ENCODE peak calls at places on chromosomes 12 and 14, in four cellular contexts. N is fibroblast of gingiva; C is stimulated activated CD4-positive, alpha-beta T cell treated with anti-CD3 and anti-CD28 coated beads, Interleukin-1b, Interleukin-23, amount 100 ng/mL, for 1 hour; T is CD8-positive, alpha-beta T cell. I is an unnamed sample.
A peak's percentile ranks its signal among the peaks of the same experiment; 100 is the strongest.

GRCh38 chr12:47755655-47756562 is 2.8 kb downstream of the RAPGEF3 start:
- DNase-seq in N (no peak), T (no peak), C (no peak), I (no peak)

GRCh38 chr12:113359133-113359938 is 949 bp downstream of the PLBD2 start:
- DNase-seq in N (peak; percentile 44), T (no peak), C (no peak), I (no peak)

GRCh38 chr14:33805593-33805992 is 145.3 kb downstream of the EGLN3 start:
- DNase-seq in N (no peak), T (no peak), C (no peak), I (no peak)

GRCh38 chr12:27631365-27631764 is 64.9 kb upstream of the REP15 start:
- DNase-seq in N (no peak), T (no peak), C (no peak), I (no peak)

GRCh38 chr12:102955926-102956737 is 1.3 kb upstream of the ASCL1 start:
- DNase-seq in C (no peak), N (no peak), T (no peak), I (no peak)

GRCh38 chr14:36773136-36773540 is 111.5 kb downstream of the PAX9 start:
- DNase-seq in C (no peak), T (no peak), N (peak; percentile 16), I (peak; percentile 33)

GRCh38 chr12:94699796-94700195 is 49.4 kb upstream of the TMCC3 start:
- DNase-seq in N (no peak), T (no peak), C (no peak), I (no peak)

GRCh38 chr14:77043177-77043983 is 14.9 kb upstream of the IRF2BPL start:
- DNase-seq in N (peak; percentile 95), C (no peak), T (peak; percentile 60), I (no peak)

GRCh38 chr12:23834076-23834475 is 115.4 kb downstream of the SOX5 start:
- DNase-seq in N (no peak), T (no peak), C (no peak), I (no peak)

GRCh38 chr14:51540364-51540763 is 111.3 kb upstream of the FRMD6 start:
- DNase-seq in C (no peak), T (no peak), N (no peak), I (no peak)

GRCh38 chr14:56304456-56304855 is 186.2 kb downstream of the PELI2 start:
- DNase-seq in C (no peak), N (no peak), T (no peak), I (no peak)

GRCh38 chr12:69239922-69240624 is 704 bp downstream of the CPSF6 start:
- DNase-seq in C (no peak), N (peak; percentile 18), T (peak; percentile 52), I (no peak)

GRCh38 chr14:61514006-61514830 is 181.1 kb upstream of the HIF1A start:
- DNase-seq in C (no peak), N (no peak), T (no peak), I (no peak)

GRCh38 chr12:119512772-119513497 is 80.6 kb upstream of the TMEM233 start:
- DNase-seq in N (no peak), C (no peak), T (no peak), I (no peak)

GRCh38 chr12:122124370-122124769 is 45.8 kb downstream of the MLXIP start:
- DNase-seq in T (no peak), N (no peak), C (no peak), I (no peak)

GRCh38 chr14:102819790-102820330 is 42.6 kb downstream of the TRAF3 start:
- DNase-seq in N (no peak), C (no peak), T (no peak), I (no peak)

GRCh38 chr12:102480401-102480800 is at the start of gene IGF1:
- DNase-seq in T (no peak), C (no peak), N (peak; percentile 44), I (no peak)

I was measured in HCT116.